ENCODE peak calls at places on chromosomes 16 and 17, in four cellular contexts. One of them, this sample, is unnamed.

GRCh38 chr17:32912218-32912897 is 15.6 kb upstream of the TMEM98 start:
- DNase-seq in sigmoid colon: peak; percentile 83
- DNase-seq in fibroblast of lung: peak; percentile 62
- DNase-seq in CD4-positive, alpha-beta memory T cell: no peak
- DNase-seq in this sample: no peak

GRCh38 chr17:17111401-17112393 is 69.4 kb downstream of the MPRIP start:
- DNase-seq in sigmoid colon: no peak
- DNase-seq in fibroblast of lung: no peak
- DNase-seq in CD4-positive, alpha-beta memory T cell: no peak
- DNase-seq in this sample: no peak

GRCh38 chr17:67390646-67391480 is 13.8 kb downstream of the PITPNC1 start:
- DNase-seq in sigmoid colon: no peak
- DNase-seq in fibroblast of lung: peak; percentile 98
- DNase-seq in CD4-positive, alpha-beta memory T cell: peak; percentile 47
- DNase-seq in this sample: no peak

GRCh38 chr17:48330386-48330785 is 99.6 kb downstream of the SKAP1 start:
- DNase-seq in sigmoid colon: no peak
- DNase-seq in fibroblast of lung: no peak
- DNase-seq in CD4-positive, alpha-beta memory T cell: no peak
- DNase-seq in this sample: no peak

GRCh38 chr16:85195884-85196816 is 83.9 kb upstream of the CIBAR2 start:
- DNase-seq in sigmoid colon: peak; percentile 89
- DNase-seq in fibroblast of lung: no peak
- DNase-seq in CD4-positive, alpha-beta memory T cell: no peak
- DNase-seq in this sample: no peak

GRCh38 chr16:50270510-50271147 is 4.3 kb downstream of the ADCY7 start:
- DNase-seq in sigmoid colon: peak; percentile 45
- DNase-seq in fibroblast of lung: no peak
- DNase-seq in CD4-positive, alpha-beta memory T cell: no peak
- DNase-seq in this sample: no peak

GRCh38 chr17:19796457-19796856 is 48.4 kb upstream of the ALDH3A1 start:
- DNase-seq in sigmoid colon: no peak
- DNase-seq in fibroblast of lung: no peak
- DNase-seq in CD4-positive, alpha-beta memory T cell: no peak
- DNase-seq in this sample: no peak

GRCh38 chr17:67194134-67194533 is 50.9 kb downstream of the HELZ start:
- DNase-seq in sigmoid colon: no peak
- DNase-seq in fibroblast of lung: peak; percentile 83
- DNase-seq in CD4-positive, alpha-beta memory T cell: no peak
- DNase-seq in this sample: no peak

GRCh38 chr17:43556292-43556691 is 10.2 kb upstream of the ETV4 start:
- DNase-seq in sigmoid colon: peak; percentile 67
- DNase-seq in fibroblast of lung: no peak
- DNase-seq in CD4-positive, alpha-beta memory T cell: no peak
- DNase-seq in this sample: no peak

GRCh38 chr17:42098747-42099399 is 600 bp upstream of the ZNF385C start:
- DNase-seq in sigmoid colon: no peak
- DNase-seq in fibroblast of lung: no peak
- DNase-seq in CD4-positive, alpha-beta memory T cell: no peak
- DNase-seq in this sample: no peak

GRCh38 chr17:69593716-69594115 is 179.2 kb downstream of the MAP2K6 start:
- DNase-seq in sigmoid colon: no peak
- DNase-seq in fibroblast of lung: no peak
- DNase-seq in CD4-positive, alpha-beta memory T cell: no peak
- DNase-seq in this sample: no peak

GRCh38 chr17:17781591-17782424 is 55.0 kb downstream of the SREBF1 start:
- DNase-seq in sigmoid colon: peak; percentile 95
- DNase-seq in fibroblast of lung: peak; percentile 64
- DNase-seq in CD4-positive, alpha-beta memory T cell: peak; percentile 30
- DNase-seq in this sample: no peak

GRCh38 chr17:31538080-31538762 is 146.7 kb downstream of the RAB11FIP4 start:
- DNase-seq in sigmoid colon: no peak
- DNase-seq in fibroblast of lung: no peak
- DNase-seq in CD4-positive, alpha-beta memory T cell: no peak
- DNase-seq in this sample: no peak

GRCh38 chr16:86092586-86093480 is 193.9 kb downstream of the IRF8 start:
- DNase-seq in sigmoid colon: peak; percentile 48
- DNase-seq in fibroblast of lung: no peak
- DNase-seq in CD4-positive, alpha-beta memory T cell: no peak
- DNase-seq in this sample: no peak

GRCh38 chr16:85437161-85438052 is 175.7 kb upstream of the GSE1 start:
- DNase-seq in sigmoid colon: peak; percentile 80
- DNase-seq in fibroblast of lung: no peak
- DNase-seq in CD4-positive, alpha-beta memory T cell: no peak
- DNase-seq in this sample: no peak

GRCh38 chr16:23505942-23506605 is 4.2 kb downstream of the GGA2 start:
- DNase-seq in sigmoid colon: no peak
- DNase-seq in fibroblast of lung: no peak
- DNase-seq in CD4-positive, alpha-beta memory T cell: no peak
- DNase-seq in this sample: no peak

GRCh38 chr17:70906808-70907207 is 737.5 kb downstream of the KCNJ2 start:
- DNase-seq in sigmoid colon: no peak
- DNase-seq in fibroblast of lung: peak; percentile 87
- DNase-seq in CD4-positive, alpha-beta memory T cell: no peak
- DNase-seq in this sample: no peak

GRCh38 chr16:86926695-86927094 is 348.3 kb downstream of the FOXL1 start:
- DNase-seq in sigmoid colon: no peak
- DNase-seq in fibroblast of lung: no peak
- DNase-seq in CD4-positive, alpha-beta memory T cell: no peak
- DNase-seq in this sample: no peak

GRCh38 chr17:66240630-66241029 is 11.4 kb upstream of the APOH start:
- DNase-seq in sigmoid colon: no peak
- DNase-seq in fibroblast of lung: peak; percentile 39
- DNase-seq in CD4-positive, alpha-beta memory T cell: no peak
- DNase-seq in this sample: no peak

GRCh38 chr17:50200447-50201225 is 795 bp downstream of the COL1A1 start:
- DNase-seq in sigmoid colon: peak; percentile 98
- DNase-seq in fibroblast of lung: peak; percentile 78
- DNase-seq in CD4-positive, alpha-beta memory T cell: peak; percentile 79
- DNase-seq in this sample: peak; percentile 67

GRCh38 chr17:67116045-67116575 is 71.8 kb downstream of the CACNG1 start:
- DNase-seq in sigmoid colon: no peak
- DNase-seq in fibroblast of lung: no peak
- DNase-seq in CD4-positive, alpha-beta memory T cell: no peak
- DNase-seq in this sample: no peak

GRCh38 chr17:10421946-10422542 is at the start of gene MYH8:
- DNase-seq in sigmoid colon: no peak
- DNase-seq in fibroblast of lung: no peak
- DNase-seq in CD4-positive, alpha-beta memory T cell: no peak
- DNase-seq in this sample: no peak

GRCh38 chr16:81473066-81473488 is 28.5 kb downstream of the CMIP start:
- DNase-seq in sigmoid colon: no peak
- DNase-seq in fibroblast of lung: no peak
- DNase-seq in CD4-positive, alpha-beta memory T cell: no peak
- DNase-seq in this sample: no peak

GRCh38 chr16:1159973-1160772 is 7.3 kb downstream of the CACNA1H start:
- DNase-seq in sigmoid colon: peak; percentile 94
- DNase-seq in fibroblast of lung: no peak
- DNase-seq in CD4-positive, alpha-beta memory T cell: no peak
- DNase-seq in this sample: no peak
- H3K4me3 ChIP-seq in sigmoid colon: no peak overlapping the region
- H3K4me3 ChIP-seq in fibroblast of lung: no peak overlapping the region
- H3K4me3 ChIP-seq in CD4-positive, alpha-beta memory T cell: no peak overlapping the region
- H3K4me3 ChIP-seq in this sample: no peak overlapping the region

GRCh38 chr16:28494141-28494851 is at the start of gene APOBR:
- DNase-seq in sigmoid colon: no peak
- DNase-seq in fibroblast of lung: no peak
- DNase-seq in CD4-positive, alpha-beta memory T cell: peak; percentile 94
- DNase-seq in this sample: peak; percentile 97
- H3K4me3 ChIP-seq in sigmoid colon: no peak within 1 kb of the TSS
- H3K4me3 ChIP-seq in fibroblast of lung: no peak within 1 kb of the TSS
- H3K4me3 ChIP-seq in CD4-positive, alpha-beta memory T cell: peak within 1 kb of the TSS; percentile 61
- H3K4me3 ChIP-seq in this sample: peak within 1 kb of the TSS; percentile 52

DNA sequence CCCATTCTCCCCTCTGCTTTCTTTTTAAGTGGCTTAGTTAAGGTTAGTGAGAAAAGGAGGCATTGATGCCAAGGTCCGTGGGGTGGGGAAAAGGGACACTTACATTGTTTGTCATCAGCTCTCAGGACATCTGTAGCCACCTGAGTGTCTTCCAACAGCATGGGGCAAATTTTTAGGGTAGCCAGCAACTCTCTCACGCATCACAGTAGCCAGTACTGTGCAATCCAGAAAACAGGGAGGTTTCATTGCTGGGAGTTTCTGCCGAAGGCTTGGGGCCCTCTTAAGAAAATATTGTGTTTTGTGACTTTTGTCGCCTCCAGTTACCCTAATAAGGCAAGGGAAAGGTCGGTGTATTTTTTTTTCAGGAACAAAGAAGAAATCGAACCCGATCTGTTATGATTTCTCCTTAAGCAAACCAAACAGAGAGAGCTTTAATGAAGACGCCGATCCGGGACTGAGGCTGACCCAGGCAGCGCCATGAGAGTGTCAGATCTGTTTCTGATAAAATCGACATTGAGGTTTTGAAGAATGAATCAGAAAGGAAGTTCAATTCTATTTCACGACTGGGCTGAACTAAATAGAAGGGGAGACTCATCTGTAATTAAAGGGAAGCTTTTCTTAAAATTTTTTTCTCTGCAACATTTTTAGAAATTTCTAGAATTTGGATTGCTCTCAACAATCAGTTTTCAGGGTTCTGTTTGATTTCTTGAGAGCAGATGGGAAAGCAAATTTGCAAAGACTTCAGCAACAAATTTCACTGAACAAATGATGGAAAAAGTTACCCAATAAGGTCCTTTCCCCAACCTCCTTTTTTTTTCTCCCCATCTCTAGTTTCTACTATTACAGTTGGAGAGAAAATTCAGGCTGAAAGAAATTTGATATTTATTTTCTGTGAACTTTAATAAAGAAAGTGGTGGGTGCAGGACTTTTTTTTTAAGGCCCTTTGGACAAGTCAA is 144.7 kb upstream of the IRX3 start:
- DNase-seq in sigmoid colon: no peak
- DNase-seq in fibroblast of lung: peak; percentile 32
- DNase-seq in CD4-positive, alpha-beta memory T cell: no peak
- DNase-seq in this sample: no peak
- H3K4me3 ChIP-seq in sigmoid colon: no peak overlapping the region
- H3K4me3 ChIP-seq in fibroblast of lung: no peak overlapping the region
- H3K4me3 ChIP-seq in CD4-positive, alpha-beta memory T cell: no peak overlapping the region
- H3K4me3 ChIP-seq in this sample: no peak overlapping the region

GRCh38 chr16:75249441-75249840 is 2.0 kb downstream of the BCAR1 start:
- DNase-seq in sigmoid colon: no peak
- DNase-seq in fibroblast of lung: no peak
- DNase-seq in CD4-positive, alpha-beta memory T cell: no peak
- DNase-seq in this sample: no peak
- H3K4me3 ChIP-seq in sigmoid colon: no peak overlapping the region
- H3K4me3 ChIP-seq in fibroblast of lung: peak overlapping the region; percentile 69
- H3K4me3 ChIP-seq in CD4-positive, alpha-beta memory T cell: no peak overlapping the region
- H3K4me3 ChIP-seq in this sample: no peak overlapping the region

GRCh38 chr17:78716292-78716691 is 65.8 kb downstream of the CYTH1 start:
- DNase-seq in sigmoid colon: no peak
- DNase-seq in fibroblast of lung: no peak
- DNase-seq in CD4-positive, alpha-beta memory T cell: no peak
- DNase-seq in this sample: no peak

GRCh38 chr17:78717431-78717980 is 64.6 kb downstream of the CYTH1 start:
- DNase-seq in sigmoid colon: peak; percentile 75
- DNase-seq in fibroblast of lung: peak; percentile 45
- DNase-seq in CD4-positive, alpha-beta memory T cell: no peak
- DNase-seq in this sample: no peak

GRCh38 chr17:78715000-78715771 is 66.9 kb downstream of the CYTH1 start:
- DNase-seq in sigmoid colon: no peak
- DNase-seq in fibroblast of lung: no peak
- DNase-seq in CD4-positive, alpha-beta memory T cell: no peak
- DNase-seq in this sample: no peak

GRCh38 chr17:78715876-78716275 is 66.2 kb downstream of the CYTH1 start:
- DNase-seq in sigmoid colon: no peak
- DNase-seq in fibroblast of lung: no peak
- DNase-seq in CD4-positive, alpha-beta memory T cell: no peak
- DNase-seq in this sample: no peak

DNA sequence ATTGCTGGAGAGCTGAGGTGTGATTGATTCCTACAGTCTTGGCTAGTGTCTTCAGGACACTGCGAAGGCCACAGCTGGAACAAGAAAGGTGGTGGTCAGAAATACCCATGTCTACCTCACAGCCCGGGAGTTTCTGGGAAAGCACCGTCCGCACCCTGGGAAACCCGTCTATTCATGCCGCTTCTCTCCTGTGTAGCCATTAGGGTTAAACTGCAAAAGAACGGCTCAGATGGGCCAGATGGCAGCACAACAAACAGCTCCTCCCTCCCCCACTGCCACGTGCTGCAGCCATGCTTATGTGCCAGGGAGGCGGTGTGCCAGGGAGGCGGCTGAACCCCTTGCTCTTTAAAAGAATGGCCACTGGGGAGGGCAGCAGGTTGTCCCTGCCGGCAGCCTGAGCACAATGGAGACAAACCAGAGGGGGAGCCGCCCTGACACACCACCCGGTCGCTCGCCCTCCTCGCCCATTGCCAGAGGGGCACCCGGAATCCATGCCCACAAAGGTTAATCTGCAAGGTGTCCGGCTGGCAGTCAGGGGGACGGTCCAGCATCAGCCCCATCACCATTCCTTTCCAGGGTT is 65.2 kb downstream of the CYTH1 start:
- DNase-seq in sigmoid colon: peak; percentile 91
- DNase-seq in fibroblast of lung: peak; percentile 43
- DNase-seq in CD4-positive, alpha-beta memory T cell: peak; percentile 29
- DNase-seq in this sample: peak; percentile 80
- H3K4me3 ChIP-seq in sigmoid colon: peak overlapping the region; percentile 42
- H3K4me3 ChIP-seq in fibroblast of lung: peak overlapping the region; percentile 57
- H3K4me3 ChIP-seq in CD4-positive, alpha-beta memory T cell: no peak overlapping the region
- H3K4me3 ChIP-seq in this sample: peak overlapping the region; percentile 43

DNA sequence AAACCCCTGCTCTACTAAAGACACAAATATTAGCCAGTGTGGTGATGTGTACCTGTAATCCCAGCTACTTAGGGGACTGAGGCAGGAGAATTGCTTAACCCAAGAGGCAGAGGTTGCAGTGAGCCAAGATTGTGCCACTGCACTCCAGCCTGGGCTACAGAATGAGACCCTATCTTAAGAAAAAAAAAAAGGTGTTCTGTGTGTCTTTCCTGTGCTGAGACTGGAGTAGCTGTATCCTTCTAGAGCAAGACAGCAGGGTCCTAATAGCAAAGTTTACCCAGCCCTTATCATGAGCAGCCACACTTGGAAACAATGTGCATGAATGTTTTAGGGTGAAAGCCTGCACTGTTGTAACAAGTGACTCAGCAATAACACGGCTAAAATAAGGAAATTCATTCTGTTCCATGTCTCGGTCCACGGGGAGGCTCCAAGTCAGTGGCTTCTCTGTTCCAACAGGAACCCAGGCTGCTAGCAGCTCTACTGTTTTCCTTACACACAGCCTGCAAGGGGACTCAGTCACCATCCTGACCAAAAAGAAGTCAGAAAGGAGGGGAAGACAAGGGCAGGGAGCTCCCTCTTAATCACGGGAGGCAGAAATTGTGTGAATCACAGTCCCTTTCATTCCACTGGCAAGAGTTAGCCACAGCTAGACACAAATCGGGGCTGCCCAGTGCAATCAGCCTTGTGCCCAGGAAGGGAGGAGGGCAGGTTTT is 7.1 kb upstream of the SLC5A11 start:
- DNase-seq in sigmoid colon: no peak
- DNase-seq in fibroblast of lung: peak; percentile 73
- DNase-seq in CD4-positive, alpha-beta memory T cell: no peak
- DNase-seq in this sample: no peak
- H3K4me3 ChIP-seq in sigmoid colon: no peak overlapping the region
- H3K4me3 ChIP-seq in fibroblast of lung: no peak overlapping the region
- H3K4me3 ChIP-seq in CD4-positive, alpha-beta memory T cell: no peak overlapping the region
- H3K4me3 ChIP-seq in this sample: no peak overlapping the region